ENCODE peak calls at places on chromosomes 12 and 14, in seven cellular contexts. T, X, C, O, D, L and V are unnamed samples.

GRCh38 chr12:105343836-105344235 is 13.3 kb downstream of the C12orf75 start:
- DNase-seq in T (no peak), X (no peak), C (no peak), O (no peak), D (no peak), L (no peak), V (no peak)

GRCh38 chr12:94872671-94873367 is 130.7 kb downstream of the NDUFA12 start:
- DNase-seq in T (peak; percentile 16), X (peak; percentile 67), C (no peak), O (no peak), D (no peak), L (peak; percentile 17), V (no peak)

GRCh38 chr14:68784995-68785816 is 7.7 kb downstream of the ZFP36L1 start:
- DNase-seq in T (peak; percentile 47), X (no peak), C (no peak), O (no peak), D (no peak), L (no peak), V (peak; percentile 41)

GRCh38 chr14:64212666-64213065 is 81.5 kb downstream of the ESR2 start:
- DNase-seq in T (no peak), X (no peak), C (no peak), O (no peak), D (no peak), L (no peak), V (no peak)

GRCh38 chr14:32047791-32048190 is 29.3 kb upstream of the ARHGAP5 start:
- DNase-seq in T (no peak), X (no peak), C (no peak), O (no peak), D (no peak), L (no peak), V (no peak)

GRCh38 chr12:30974746-30975500 is 48.4 kb downstream of the TSPAN11 start:
- DNase-seq in T (no peak), X (no peak), C (no peak), O (no peak), D (no peak), L (no peak), V (no peak)

GRCh38 chr14:56660677-56661389 is 81.2 kb downstream of the TMEM260 start:
- DNase-seq in T (no peak), X (no peak), C (no peak), O (no peak), D (no peak), L (no peak), V (no peak)

GRCh38 chr12:124829008-124829707 is 34.5 kb downstream of the SCARB1 start:
- DNase-seq in T (no peak), X (no peak), C (peak; percentile 67), O (peak; percentile 96), D (no peak), L (no peak), V (no peak)

GRCh38 chr12:14842315-14842714 is 1.0 kb downstream of the ART4 start:
- DNase-seq in T (no peak), X (no peak), C (no peak), O (no peak), D (no peak), L (no peak), V (no peak)

GRCh38 chr14:85024931-85025330 is 505.0 kb upstream of the FLRT2 start:
- DNase-seq in T (no peak), X (no peak), C (no peak), O (no peak), D (no peak), L (no peak), V (no peak)

GRCh38 chr12:23899434-23899833 is 50.0 kb downstream of the SOX5 start:
- DNase-seq in T (no peak), X (no peak), C (no peak), O (no peak), D (no peak), L (no peak), V (no peak)

GRCh38 chr14:55579724-55580400 is at the start of gene KTN1:
- DNase-seq in T (peak; percentile 79), X (peak; percentile 94), C (peak; percentile 91), O (peak; percentile 48), D (peak; percentile 90), L (peak; percentile 80), V (peak; percentile 84)

GRCh38 chr12:53543539-53543938 is 36.3 kb upstream of the NPFF start:
- DNase-seq in T (peak; percentile 53), X (peak; percentile 70), C (peak; percentile 34), O (peak; percentile 65), D (peak; percentile 61), L (peak; percentile 61), V (peak; percentile 47)

GRCh38 chr14:34301107-34301734 is 160.8 kb downstream of the SPTSSA start:
- DNase-seq in T (no peak), X (peak; percentile 49), C (no peak), O (peak; percentile 38), D (no peak), L (no peak), V (peak; percentile 87)

GRCh38 chr12:3885179-3886094 is 12.2 kb upstream of the PARP11 start:
- DNase-seq in T (peak; percentile 26), X (peak; percentile 30), C (no peak), O (peak; percentile 27), D (peak; percentile 69), L (peak; percentile 23), V (peak; percentile 36)

GRCh38 chr12:54222609-54223008 is 33.8 kb upstream of the SMUG1 start:
- DNase-seq in T (no peak), X (no peak), C (no peak), O (peak; percentile 87), D (no peak), L (no peak), V (no peak)

GRCh38 chr14:34365309-34365915 is 96.6 kb downstream of the SPTSSA start:
- DNase-seq in T (no peak), X (no peak), C (no peak), O (no peak), D (no peak), L (no peak), V (no peak)

GRCh38 chr12:38268612-38269011 is 48.0 kb upstream of the ALG10B start:
- DNase-seq in T (no peak), X (no peak), C (no peak), O (no peak), D (no peak), L (no peak), V (no peak)

GRCh38 chr12:78402366-78403134 is 462.0 kb upstream of the SYT1 start:
- DNase-seq in T (no peak), X (peak; percentile 1), C (no peak), O (no peak), D (no peak), L (no peak), V (peak; percentile 66)

GRCh38 chr12:64745259-64745807 is 13.9 kb downstream of the GNS start:
- DNase-seq in T (no peak), X (no peak), C (no peak), O (no peak), D (no peak), L (no peak), V (no peak)

GRCh38 chr12:51415931-51416330 is 8.7 kb upstream of the SLC4A8 start:
- DNase-seq in T (no peak), X (no peak), C (no peak), O (no peak), D (no peak), L (no peak), V (no peak)

GRCh38 chr14:99663716-99664635 is 19.0 kb downstream of the HHIPL1 start:
- DNase-seq in T (no peak), X (no peak), C (no peak), O (no peak), D (no peak), L (no peak), V (no peak)

GRCh38 chr12:20822925-20823324 is 12.4 kb downstream of the SLCO1B3 start:
- DNase-seq in T (no peak), X (no peak), C (no peak), O (no peak), D (no peak), L (no peak), V (no peak)
- H3K27ac ChIP-seq in T (no peak overlapping the region), X (no peak overlapping the region), C (no peak overlapping the region), O (no peak overlapping the region), D (no peak overlapping the region), L (no peak overlapping the region), V (no peak overlapping the region)

DNA sequence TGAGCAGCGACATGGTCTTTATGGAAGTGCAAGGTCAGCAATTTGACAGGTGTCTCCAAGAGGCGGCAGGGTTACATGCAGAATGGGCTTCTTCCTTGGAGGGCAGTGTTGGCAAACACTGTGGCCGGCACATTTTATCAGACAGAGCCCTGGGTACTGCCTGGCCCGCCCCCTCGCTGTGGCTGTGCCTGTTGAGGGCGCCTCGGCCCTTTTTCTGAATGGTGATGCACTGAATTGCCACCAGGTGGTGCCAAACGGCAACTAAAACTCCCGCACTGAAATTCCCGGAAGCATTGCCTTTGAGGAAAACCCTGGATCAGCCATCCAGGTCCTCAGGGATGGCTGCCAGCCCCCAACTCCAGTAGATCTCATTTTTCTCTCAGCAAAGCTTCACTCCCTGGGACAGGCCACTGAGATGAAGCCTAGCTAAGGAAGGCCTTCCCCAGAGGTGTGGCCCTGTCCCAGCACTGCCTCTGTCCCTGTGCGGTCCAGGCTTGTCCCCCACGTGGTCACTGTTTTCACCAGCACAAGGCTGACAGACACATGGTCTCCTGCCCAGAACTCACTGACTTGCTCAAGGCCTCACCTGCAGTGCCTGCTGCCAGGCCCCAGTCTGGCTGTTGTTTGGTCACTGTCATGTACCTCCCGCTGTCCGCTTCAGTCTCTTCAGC is 73.6 kb downstream of the TESC start:
- DNase-seq in T (peak; percentile 71), X (peak; percentile 87), C (peak; percentile 50), O (peak; percentile 51), D (peak; percentile 41), L (peak; percentile 66), V (peak; percentile 49)
- H3K36me3 ChIP-seq in T (no peaks in the 10 kb centered on the region), X (peaks cover 80% of the 10 kb centered on the region), C (no peaks in the 10 kb centered on the region), O (peaks cover 51% of the 10 kb centered on the region), D (peaks cover 4% of the 10 kb centered on the region), L (no peaks in the 10 kb centered on the region), V (peaks cover 5% of the 10 kb centered on the region)

GRCh38 chr12:7961395-7962188 is 25.6 kb upstream of the SLC2A3 start:
- DNase-seq in T (no peak), X (no peak), C (no peak), O (no peak), D (no peak), L (no peak), V (no peak)

GRCh38 chr12:7959278-7960063 is 23.5 kb upstream of the SLC2A3 start:
- DNase-seq in T (no peak), X (no peak), C (no peak), O (no peak), D (peak; percentile 45), L (no peak), V (peak; percentile 59)
- H3K4me3 ChIP-seq in T (no peak overlapping the region), X (no peak overlapping the region), C (no peak overlapping the region), O (no peak overlapping the region), D (peak overlapping the region; percentile 79), L (no peak overlapping the region), V (no peak overlapping the region)

GRCh38 chr12:108232565-108232964 is 103.5 kb downstream of the WSCD2 start:
- DNase-seq in T (no peak), X (no peak), C (no peak), O (no peak), D (no peak), L (no peak), V (no peak)

GRCh38 chr12:108236366-108236765 is 102.7 kb downstream of the CMKLR1 start:
- DNase-seq in T (no peak), X (no peak), C (no peak), O (no peak), D (no peak), L (no peak), V (no peak)

GRCh38 chr12:108237272-108237671 is 101.8 kb downstream of the CMKLR1 start:
- DNase-seq in T (no peak), X (no peak), C (no peak), O (no peak), D (no peak), L (no peak), V (no peak)

GRCh38 chr12:108234155-108234554 is 105.0 kb downstream of the CMKLR1 start:
- DNase-seq in T (no peak), X (peak; percentile 58), C (no peak), O (no peak), D (no peak), L (peak; percentile 32), V (no peak)

GRCh38 chr12:108235231-108235959 is 103.7 kb downstream of the CMKLR1 start:
- DNase-seq in T (no peak), X (no peak), C (no peak), O (no peak), D (no peak), L (no peak), V (no peak)
- H3K27ac ChIP-seq in T (no peak overlapping the region), X (no peak overlapping the region), C (no peak overlapping the region), O (no peak overlapping the region), D (no peak overlapping the region), L (no peak overlapping the region), V (no peak overlapping the region)